ENCODE peak calls at places on chromosomes 1 and 21, in six cellular contexts. C is ACHN; U is stimulated activated CD8-positive, alpha-beta memory T cell treated with anti-CD3 and anti-CD28 coated beads, Interleukin-2, amount 100 ng/mL, for 1 hour; Q is hepatic stellate cell; J is Right ventricle myocardium superior; X is iPS-NIHi11. A is an unnamed sample.

GRCh38 chr1:30536530-30536929 is 186.9 kb downstream of the MATN1 start:
- DNase-seq in C (no peak), U (no peak), Q (no peak), J (no peak), X (no peak), A (no peak)

GRCh38 chr1:210231846-210232523 is 611 bp upstream of the SERTAD4 start:
- DNase-seq in C (peak), U (no peak), Q (no peak), J (no peak), X (no peak), A (no peak)

GRCh38 chr1:17573518-17574041 is 34.1 kb downstream of the ARHGEF10L start:
- DNase-seq in C (no peak), U (no peak), Q (no peak), J (no peak), X (peak), A (no peak)

GRCh38 chr1:30790850-30791778 is 33.5 kb upstream of the LAPTM5 start:
- DNase-seq in C (no peak), U (no peak), Q (no peak), J (no peak), X (no peak), A (peak)

GRCh38 chr1:6783221-6783620 is 2.0 kb upstream of the CAMTA1 start:
- DNase-seq in C (no peak), U (no peak), Q (no peak), J (no peak), X (no peak), A (no peak)

GRCh38 chr1:86872086-86872485 is 41.8 kb downstream of the SELENOF start:
- DNase-seq in C (no peak), U (no peak), Q (no peak), J (no peak), X (no peak), A (no peak)

GRCh38 chr1:226420860-226421259 is 13.0 kb upstream of the PARP1 start:
- DNase-seq in C (no peak), U (no peak), Q (no peak), J (no peak), X (no peak), A (no peak)

GRCh38 chr1:216422821-216423529 is at the start of gene USH2A:
- DNase-seq in C (no peak), U (no peak), Q (no peak), J (no peak), X (peak), A (no peak)

GRCh38 chr1:82227696-82228095 is 427.0 kb downstream of the ADGRL2 start:
- DNase-seq in C (no peak), U (no peak), Q (no peak), J (no peak), X (no peak), A (no peak)

GRCh38 chr1:72869873-72870272 is 587.5 kb upstream of the NEGR1 start:
- DNase-seq in C (no peak), U (no peak), Q (no peak), J (no peak), X (no peak), A (no peak)

GRCh38 chr1:61056674-61057439 is 25.5 kb upstream of the NFIA start:
- DNase-seq in C (no peak), U (no peak), Q (peak), J (peak), X (no peak), A (peak)

GRCh38 chr1:109264379-109264755 is 15.0 kb downstream of the CELSR2 start:
- DNase-seq in C (no peak), U (no peak), Q (no peak), J (no peak), X (no peak), A (no peak)

GRCh38 chr1:212179394-212180076 is 105.7 kb upstream of the PPP2R5A start:
- DNase-seq in C (peak), U (no peak), Q (peak), J (no peak), X (no peak), A (no peak)

GRCh38 chr1:165632152-165632469 is 1.1 kb downstream of the MGST3 start:
- DNase-seq in C (no peak), U (no peak), Q (no peak), J (no peak), X (no peak), A (no peak)

GRCh38 chr1:222820159-222820732 is 5.4 kb downstream of the DISP1 start:
- DNase-seq in C (no peak), U (no peak), Q (no peak), J (no peak), X (no peak), A (no peak)

GRCh38 chr1:111880866-111881837 is 108.3 kb downstream of the KCND3 start:
- DNase-seq in C (no peak), U (no peak), Q (no peak), J (peak), X (no peak), A (no peak)

GRCh38 chr21:31064803-31065202 is 26.5 kb upstream of the KRTAP19-8 start:
- DNase-seq in C (no peak), U (no peak), Q (no peak), J (no peak), X (no peak), A (no peak)